ENCODE peak calls at places on chromosomes 7 and 10, in five cellular contexts. K, I, G, O and Y are unnamed samples.

GRCh38 chr7:1055084-1055450 is 10.7 kb downstream of the GPR146 start:
- DNase-seq in K (no peak), O (no peak), I (peak), G (no peak), Y (peak)

GRCh38 chr7:351256-351655 is 61.3 kb downstream of the FOXL3 start:
- DNase-seq in G (no peak), O (no peak), I (peak), K (no peak), Y (peak)

GRCh38 chr10:104317195-104318095 is 20.8 kb downstream of the ITPRIP start:
- DNase-seq in K (no peak), I (no peak), G (no peak), O (no peak), Y (no peak)

GRCh38 chr7:116577320-116577871 is 52.6 kb downstream of the CAV1 start:
- DNase-seq in K (no peak), G (no peak), O (no peak), I (no peak), Y (peak)

GRCh38 chr10:10222288-10222945 is 795.3 kb upstream of the CELF2 start:
- DNase-seq in O (no peak), I (no peak), K (no peak), G (no peak), Y (no peak)

GRCh38 chr7:13603661-13604060 is 385.8 kb downstream of the ETV1 start:
- DNase-seq in K (no peak), I (no peak), O (no peak), G (no peak), Y (no peak)

GRCh38 chr7:34091330-34091917 is 186.1 kb downstream of the BMPER start:
- DNase-seq in K (no peak), O (peak), I (no peak), G (peak), Y (peak)

GRCh38 chr7:107902381-107902780 is 11.4 kb downstream of the DLD start:
- DNase-seq in I (no peak), G (no peak), K (no peak), O (no peak), Y (peak)

GRCh38 chr10:122876493-122876855 is 2.9 kb downstream of the FAM24B start:
- DNase-seq in I (no peak), K (no peak), G (no peak), O (no peak), Y (no peak)

GRCh38 chr10:7534480-7534852 is 123.6 kb upstream of the SFMBT2 start:
- DNase-seq in K (no peak), O (no peak), G (no peak), I (no peak), Y (no peak)

GRCh38 chr7:28434510-28434909 is 22.2 kb downstream of the CREB5 start:
- DNase-seq in G (no peak), I (no peak), K (no peak), O (no peak), Y (no peak)

GRCh38 chr7:78607099-78607498 is 808.5 kb downstream of the PHTF2 start:
- DNase-seq in I (no peak), K (no peak), G (peak), O (peak), Y (no peak)

GRCh38 chr10:3068968-3069737 is 1.8 kb downstream of the PFKP start:
- DNase-seq in I (no peak), K (no peak), G (no peak), O (no peak), Y (no peak)

GRCh38 chr10:104300736-104301292 is 31.8 kb downstream of the GSTO2 start:
- DNase-seq in K (peak), O (peak), G (peak), I (peak), Y (peak)

GRCh38 chr10:27252267-27253000 is 11.8 kb upstream of the ACBD5 start:
- DNase-seq in O (peak), K (peak), G (peak), I (peak), Y (peak)

GRCh38 chr7:128530855-128531104 is 54.2 kb downstream of the METTL2B start:
- DNase-seq in G (no peak), I (no peak), K (no peak), O (no peak), Y (no peak)

GRCh38 chr10:129417164-129417563 is 49.9 kb upstream of the MGMT start:
- DNase-seq in K (no peak), I (no peak), G (no peak), O (no peak), Y (peak)

GRCh38 chr7:154844499-154844898 is 158.4 kb downstream of the PAXIP1 start:
- DNase-seq in O (peak), G (no peak), I (no peak), K (no peak), Y (no peak)

GRCh38 chr7:55140221-55140980 is 121.6 kb downstream of the EGFR start:
- DNase-seq in G (no peak), O (peak), K (no peak), I (no peak), Y (peak)

GRCh38 chr10:89744021-89744420 is 42.6 kb downstream of the KIF20B start:
- DNase-seq in G (no peak), K (no peak), O (no peak), I (no peak), Y (no peak)

GRCh38 chr7:127983804-127984332 is 47.4 kb downstream of the LRRC4 start:
- DNase-seq in G (no peak), I (no peak), K (no peak), O (no peak), Y (peak)

GRCh38 chr10:74255214-74255613 is 104.2 kb downstream of the ADK start:
- DNase-seq in I (no peak), K (no peak), O (no peak), G (no peak), Y (no peak)

GRCh38 chr10:129342385-129342784 is 124.7 kb upstream of the MGMT start:
- DNase-seq in K (no peak), I (no peak), O (no peak), G (no peak), Y (no peak)

GRCh38 chr7:36473454-36474282 is 84.0 kb downstream of the ANLN start:
- DNase-seq in K (peak), I (no peak), O (peak), G (peak), Y (no peak)

GRCh38 chr7:70016044-70016770 is 417.9 kb downstream of the AUTS2 start:
- DNase-seq in I (no peak), G (peak), K (no peak), O (no peak), Y (no peak)

GRCh38 chr7:110534241-110534931 is 556.5 kb upstream of the LRRN3 start:
- DNase-seq in K (no peak), I (peak), O (no peak), G (peak), Y (no peak)

GRCh38 chr10:80996615-80997193 is 459.0 kb downstream of the SH2D4B start:
- DNase-seq in I (peak), K (no peak), O (no peak), G (no peak), Y (no peak)